ENCODE peak calls at places on chromosomes 12 and 14, in seven cellular contexts. N, E, T, W, Y, V and P are unnamed samples.

GRCh38 chr12:58288191-58288590 is 346.8 kb downstream of the ATP23 start:
- DNase-seq in N (no peak), E (peak; percentile 67), T (no peak), W (no peak), Y (no peak), V (no peak), P (no peak)

GRCh38 chr12:4214912-4215861 is 58.4 kb upstream of the CCND2 start:
- DNase-seq in N (peak; percentile 40), E (no peak), T (peak; percentile 20), W (no peak), Y (peak; percentile 38), V (no peak), P (no peak)

GRCh38 chr14:52272375-52272774 is 4.9 kb downstream of the PTGDR start:
- DNase-seq in N (peak; percentile 50), E (peak; percentile 40), T (no peak), W (peak; percentile 42), Y (no peak), V (peak; percentile 47), P (peak; percentile 6)

GRCh38 chr12:52924764-52925716 is 20.2 kb upstream of the KRT8 start:
- DNase-seq in N (no peak), E (peak; percentile 93), T (peak; percentile 26), W (peak; percentile 91), Y (peak; percentile 99), V (peak; percentile 94), P (no peak)

GRCh38 chr14:56648508-56649301 is 69.1 kb downstream of the TMEM260 start:
- DNase-seq in N (no peak), E (no peak), T (no peak), W (no peak), Y (no peak), V (peak; percentile 42), P (peak; percentile 95)

GRCh38 chr12:53765891-53766290 is 14.1 kb upstream of the CISTR start:
- DNase-seq in N (no peak), E (peak; percentile 50), T (no peak), W (no peak), Y (no peak), V (no peak), P (no peak)

GRCh38 chr14:93792391-93792790 is 4.1 kb upstream of the PRIMA1 start:
- DNase-seq in N (no peak), E (no peak), T (no peak), W (no peak), Y (no peak), V (no peak), P (no peak)

GRCh38 chr14:76514599-76514998 is 138.7 kb downstream of the ESRRB start:
- DNase-seq in N (no peak), E (peak; percentile 2), T (no peak), W (no peak), Y (peak; percentile 68), V (no peak), P (no peak)

GRCh38 chr12:41407240-41407799 is 219.2 kb downstream of the PDZRN4 start:
- DNase-seq in N (no peak), E (no peak), T (no peak), W (no peak), Y (no peak), V (peak; percentile 19), P (peak; percentile 26)

GRCh38 chr12:8018666-8019581 is 13.6 kb upstream of the FOXJ2 start:
- DNase-seq in N (peak; percentile 87), E (no peak), T (peak; percentile 97), W (peak; percentile 15), Y (peak; percentile 89), V (peak; percentile 91), P (peak; percentile 41)

GRCh38 chr12:67786086-67786485 is 137.5 kb downstream of the DYRK2 start:
- DNase-seq in N (no peak), E (no peak), T (no peak), W (no peak), Y (no peak), V (no peak), P (no peak)

GRCh38 chr12:113242018-113242418 is 20.8 kb downstream of the TPCN1 start:
- DNase-seq in N (no peak), E (no peak), T (no peak), W (no peak), Y (no peak), V (no peak), P (no peak)

GRCh38 chr12:17304503-17305347 is 698.8 kb upstream of the LMO3 start:
- DNase-seq in N (no peak), E (no peak), T (no peak), W (no peak), Y (no peak), V (no peak), P (no peak)

GRCh38 chr14:76957224-76957881 is 71.2 kb downstream of the IRF2BPL start:
- DNase-seq in N (no peak), E (no peak), T (no peak), W (peak; percentile 48), Y (no peak), V (peak; percentile 84), P (no peak)

GRCh38 chr14:65834051-65834450 is 421.5 kb downstream of the FUT8 start:
- DNase-seq in N (no peak), E (no peak), T (no peak), W (no peak), Y (no peak), V (no peak), P (no peak)

GRCh38 chr14:99141236-99141635 is 130.8 kb downstream of the BCL11B start:
- DNase-seq in N (no peak), E (no peak), T (no peak), W (no peak), Y (no peak), V (no peak), P (no peak)

GRCh38 chr12:98743362-98743953 is 98.4 kb downstream of the APAF1 start:
- DNase-seq in N (peak; percentile 63), E (peak; percentile 22), T (peak; percentile 62), W (peak; percentile 33), Y (peak; percentile 30), V (peak; percentile 51), P (no peak)

GRCh38 chr12:94186461-94187237 is 38.3 kb downstream of the PLXNC1 start:
- DNase-seq in N (peak; percentile 87), E (peak; percentile 61), T (peak; percentile 93), W (peak; percentile 24), Y (peak; percentile 81), V (peak; percentile 89), P (peak; percentile 83)

GRCh38 chr12:31246470-31246850 is 79.5 kb downstream of the SINHCAF start:
- DNase-seq in N (no peak), E (no peak), T (no peak), W (no peak), Y (peak; percentile 92), V (no peak), P (no peak)

GRCh38 chr12:27178251-27178650 is 65.8 kb upstream of the STK38L start:
- DNase-seq in N (no peak), E (no peak), T (no peak), W (peak; percentile 33), Y (no peak), V (no peak), P (no peak)

GRCh38 chr12:27178723-27179398 is 65.2 kb upstream of the STK38L start:
- DNase-seq in N (no peak), E (peak; percentile 53), T (no peak), W (peak; percentile 63), Y (no peak), V (no peak), P (no peak)

GRCh38 chr12:27176765-27177164 is 67.3 kb upstream of the STK38L start:
- DNase-seq in N (no peak), E (peak; percentile 80), T (no peak), W (peak; percentile 66), Y (peak; percentile 72), V (no peak), P (no peak)

GRCh38 chr12:27179399-27180214 is 64.5 kb upstream of the STK38L start:
- DNase-seq in N (no peak), E (peak; percentile 96), T (no peak), W (peak; percentile 93), Y (peak; percentile 91), V (peak; percentile 79), P (no peak)

DNA sequence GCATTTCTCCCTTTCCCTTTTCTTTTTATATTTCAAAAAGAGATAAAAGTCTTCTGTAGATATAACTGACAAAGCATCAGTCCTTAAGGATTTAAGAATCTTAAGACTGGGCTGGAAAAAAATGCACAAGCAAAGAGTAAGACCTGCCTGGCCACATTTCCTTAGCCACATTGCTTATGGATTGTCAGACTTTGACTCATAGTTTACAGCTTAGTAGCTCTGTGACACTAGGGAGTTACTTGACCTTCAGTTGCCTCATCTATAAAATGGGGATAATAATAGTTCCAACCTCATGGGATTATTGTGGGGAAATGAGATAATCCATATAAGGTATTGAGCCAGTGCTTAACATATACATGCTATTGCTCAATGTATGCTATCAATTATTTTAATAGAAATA is 66.4 kb upstream of the STK38L start:
- DNase-seq in N (no peak), E (peak; percentile 80), T (no peak), W (peak; percentile 85), Y (peak; percentile 93), V (peak; percentile 39), P (no peak)
- H3K23ac ChIP-seq in N (no peak overlapping the region), E (peak overlapping the region; percentile 43), T (no peak overlapping the region), W (no peak overlapping the region), Y (no peak overlapping the region), V (no peak overlapping the region), P (no peak overlapping the region)

DNA sequence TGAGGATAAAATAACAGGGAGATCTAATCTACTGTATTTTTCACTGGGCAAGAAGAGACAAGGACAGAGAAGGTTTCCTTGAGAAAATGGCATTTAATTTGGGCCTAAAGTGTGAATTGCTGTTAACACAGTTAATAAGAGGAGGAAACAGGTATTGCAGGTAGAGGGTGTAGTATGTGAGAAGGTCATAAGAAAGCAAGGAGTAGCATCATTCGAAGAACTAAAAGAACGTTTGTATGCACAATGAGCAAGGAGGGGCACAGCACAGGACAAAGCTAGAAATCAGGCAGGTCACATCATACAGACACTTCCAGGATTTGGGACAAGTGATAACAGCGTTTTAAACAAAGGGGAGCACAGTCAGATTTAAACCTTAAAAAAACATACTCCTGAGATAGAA is 85.1 kb upstream of the PLEKHA5 start:
- DNase-seq in N (no peak), E (no peak), T (no peak), W (no peak), Y (no peak), V (no peak), P (no peak)
- H3K23ac ChIP-seq in N (no peak overlapping the region), E (no peak overlapping the region), T (no peak overlapping the region), W (no peak overlapping the region), Y (no peak overlapping the region), V (no peak overlapping the region), P (no peak overlapping the region)

GRCh38 chr14:60565211-60565610 is 56.3 kb downstream of the SIX6 start:
- DNase-seq in N (no peak), E (peak; percentile 62), T (no peak), W (no peak), Y (no peak), V (no peak), P (no peak)
- H3K23ac ChIP-seq in N (no peak overlapping the region), E (no peak overlapping the region), T (no peak overlapping the region), W (no peak overlapping the region), Y (no peak overlapping the region), V (no peak overlapping the region), P (no peak overlapping the region)

GRCh38 chr14:22629357-22629756 is 14.8 kb downstream of the OR6J1 start:
- DNase-seq in N (no peak), E (no peak), T (no peak), W (no peak), Y (no peak), V (no peak), P (no peak)

GRCh38 chr14:22640192-22640591 is 4.0 kb downstream of the OR6J1 start:
- DNase-seq in N (no peak), E (no peak), T (no peak), W (no peak), Y (no peak), V (no peak), P (no peak)

GRCh38 chr14:22630486-22630885 is 13.7 kb downstream of the OR6J1 start:
- DNase-seq in N (no peak), E (peak; percentile 90), T (no peak), W (no peak), Y (no peak), V (no peak), P (no peak)

GRCh38 chr14:22630066-22630465 is 14.1 kb downstream of the OR6J1 start:
- DNase-seq in N (no peak), E (no peak), T (no peak), W (no peak), Y (no peak), V (no peak), P (no peak)

GRCh38 chr14:22634233-22634632 is 9.9 kb downstream of the OR6J1 start:
- DNase-seq in N (no peak), E (no peak), T (no peak), W (no peak), Y (no peak), V (no peak), P (no peak)
- H3K23ac ChIP-seq in N (no peak overlapping the region), E (no peak overlapping the region), T (no peak overlapping the region), W (no peak overlapping the region), Y (no peak overlapping the region), V (no peak overlapping the region), P (no peak overlapping the region)